ENCODE peak calls at places on chromosomes 12 and 14, in five cellular contexts. K is cardiac fibroblast, G is KBM-7, I is ACHN, O is body of pancreas. T is an unnamed sample.

GRCh38 chr14:81031488-81031887 is 76.1 kb downstream of the TSHR start:
- DNase-seq in K (no peak), G (no peak), I (no peak), O (peak), T (no peak)

GRCh38 chr12:101599771-101600486 is 5.2 kb downstream of the MYBPC1 start:
- DNase-seq in K (no peak), G (no peak), I (no peak), O (no peak), T (no peak)

GRCh38 chr12:79668113-79668512 is 22.7 kb downstream of the PAWR start:
- DNase-seq in K (no peak), G (no peak), I (no peak), O (no peak), T (no peak)

GRCh38 chr12:56941299-56942017 is 7.2 kb upstream of the SDR9C7 start:
- DNase-seq in K (peak), G (peak), I (peak), O (no peak), T (no peak)

GRCh38 chr14:24314377-24315193 is 3.3 kb downstream of the LTB4R start:
- DNase-seq in K (no peak), G (no peak), I (no peak), O (no peak), T (no peak)

GRCh38 chr14:103204852-103205540 is 81.7 kb downstream of the TNFAIP2 start:
- DNase-seq in K (peak), G (peak), I (no peak), O (no peak), T (no peak)

GRCh38 chr12:52243774-52244614 is 11.0 kb downstream of the KRT7 start:
- DNase-seq in K (peak), G (peak), I (peak), O (peak), T (peak)

GRCh38 chr12:21265932-21266331 is 68.8 kb downstream of the SLCO1A2 start:
- DNase-seq in K (peak), G (no peak), I (no peak), O (no peak), T (no peak)

GRCh38 chr12:45669093-45669492 is 60.4 kb upstream of the ARID2 start:
- DNase-seq in K (no peak), G (no peak), I (no peak), O (no peak), T (no peak)

GRCh38 chr14:91068642-91069041 is 8.2 kb upstream of the RPS6KA5 start:
- DNase-seq in K (no peak), G (no peak), I (no peak), O (no peak), T (no peak)

GRCh38 chr14:65496178-65496993 is 83.9 kb downstream of the FUT8 start:
- DNase-seq in K (peak), G (no peak), I (no peak), O (no peak), T (no peak)

GRCh38 chr12:31317471-31318397 is 8.2 kb downstream of the SINHCAF start:
- DNase-seq in K (peak), G (peak), I (peak), O (no peak), T (no peak)

GRCh38 chr14:100827140-100827517 is 1.2 kb downstream of the MEG3 start:
- DNase-seq in K (peak), G (no peak), I (peak), O (no peak), T (no peak)